ENCODE peak calls at places on chromosomes 6 and 20, in nine cellular contexts. Q, Y, G, W, H, C, L, U and P are unnamed samples.

GRCh38 chr6:118495639-118496296 is 52.3 kb upstream of the PLN start:
- DNase-seq in G (no peak), U (no peak), Y (peak), Q (no peak), H (peak), L (no peak), C (no peak), W (no peak), P (peak)

GRCh38 chr6:28769626-28770402 is 154.0 kb downstream of the TRIM27 start:
- DNase-seq in Y (peak), C (no peak), Q (peak), G (no peak), U (peak), L (no peak), H (peak), W (no peak), P (peak)

GRCh38 chr6:118709859-118710350 is 58.5 kb upstream of the CEP85L start:
- DNase-seq in Q (peak), L (no peak), C (no peak), H (peak), U (peak), G (no peak), Y (peak), W (no peak), P (peak)

GRCh38 chr6:134657751-134658522 is 292.0 kb downstream of the ALDH8A1 start:
- DNase-seq in Y (peak), C (no peak), Q (no peak), W (no peak), U (no peak), L (no peak), H (peak), G (no peak), P (peak)

GRCh38 chr20:22453244-22454080 is 130.9 kb downstream of the FOXA2 start:
- DNase-seq in H (no peak), W (peak), C (no peak), G (no peak), U (peak), Q (peak), Y (no peak), L (no peak), P (peak)

GRCh38 chr6:170101281-170102035 is 189.4 kb downstream of the DLL1 start:
- DNase-seq in L (peak), Q (no peak), Y (no peak), W (peak), U (no peak), G (no peak), C (peak), H (no peak), P (no peak)

GRCh38 chr6:47535316-47536046 is 57.9 kb downstream of the CD2AP start:
- DNase-seq in Q (no peak), C (no peak), Y (no peak), G (no peak), L (no peak), W (no peak), H (no peak), U (no peak), P (no peak)

GRCh38 chr6:92428443-92428842 is 990.9 kb downstream of the EPHA7 start:
- DNase-seq in C (no peak), G (no peak), L (no peak), U (no peak), Y (no peak), H (peak), W (no peak), Q (no peak), P (no peak)

GRCh38 chr6:3610206-3610605 is 141.3 kb downstream of the PXDC1 start:
- DNase-seq in U (peak), G (no peak), Q (no peak), W (no peak), H (peak), C (no peak), L (no peak), Y (peak), P (peak)

GRCh38 chr6:183668-184067 is 108.6 kb upstream of the DUSP22 start:
- DNase-seq in C (no peak), G (no peak), H (no peak), L (no peak), Y (no peak), U (no peak), W (no peak), Q (no peak), P (no peak)

GRCh38 chr6:158894192-158894591 is 75.0 kb upstream of the EZR start:
- DNase-seq in W (no peak), Q (peak), L (no peak), G (no peak), Y (peak), U (peak), C (no peak), H (peak), P (peak)

GRCh38 chr6:42710316-42710715 is 12.1 kb downstream of the PRPH2 start:
- DNase-seq in H (peak), L (peak), Y (peak), U (no peak), C (no peak), G (no peak), W (no peak), Q (peak), P (no peak)

GRCh38 chr20:35387334-35387733 is 24.4 kb downstream of the UQCC1 start:
- DNase-seq in Q (no peak), H (peak), U (no peak), C (no peak), Y (peak), W (no peak), L (no peak), G (no peak), P (peak)

GRCh38 chr6:167700199-167700598 is 126.5 kb upstream of the AFDN start:
- DNase-seq in L (no peak), G (no peak), W (no peak), C (peak), U (peak), H (peak), Q (no peak), Y (no peak), P (peak)

GRCh38 chr6:40474937-40475336 is 112.2 kb downstream of the LRFN2 start:
- DNase-seq in Q (peak), W (no peak), H (no peak), G (no peak), L (no peak), Y (no peak), U (no peak), C (no peak), P (no peak)

GRCh38 chr6:144066745-144067484 is 28.5 kb downstream of the SF3B5 start:
- DNase-seq in U (no peak), C (no peak), G (no peak), L (no peak), Q (no peak), Y (no peak), W (no peak), H (no peak), P (no peak)

GRCh38 chr6:159701413-159701999 is 8.5 kb upstream of the SOD2 start:
- DNase-seq in H (peak), W (no peak), U (no peak), C (no peak), Y (peak), G (no peak), Q (no peak), L (no peak), P (peak)

GRCh38 chr20:1280421-1281102 is 14.5 kb downstream of the SNPH start:
- DNase-seq in C (no peak), G (no peak), L (no peak), Q (no peak), U (no peak), H (peak), Y (peak), W (no peak), P (no peak)

GRCh38 chr6:28922841-28923317 is 906 bp downstream of the TRIM27 start:
- DNase-seq in W (no peak), H (peak), Q (peak), L (peak), C (peak), G (no peak), Y (peak), U (peak), P (no peak)

GRCh38 chr6:147621280-147621679 is 112.8 kb downstream of the SAMD5 start:
- DNase-seq in U (no peak), Q (no peak), G (no peak), L (no peak), H (peak), Y (peak), W (no peak), C (no peak), P (no peak)

GRCh38 chr20:25859649-25860530 is 163.2 kb upstream of the ZNF337 start:
- DNase-seq in C (peak), H (peak), Y (no peak), U (peak), Q (peak), W (peak), L (peak), G (no peak), P (peak)

GRCh38 chr20:21708738-21709534 is 3.5 kb downstream of the PAX1 start:
- DNase-seq in L (no peak), C (no peak), H (no peak), Q (peak), Y (no peak), W (no peak), G (no peak), U (no peak), P (no peak)

GRCh38 chr20:34402461-34402860 is 39.4 kb downstream of the ITCH start:
- DNase-seq in L (no peak), W (no peak), Y (no peak), C (no peak), H (peak), Q (no peak), G (no peak), U (no peak), P (no peak)

GRCh38 chr6:155121699-155122098 is 126.6 kb downstream of the TIAM2 start:
- DNase-seq in L (no peak), U (no peak), C (no peak), Q (peak), W (no peak), Y (no peak), H (peak), G (no peak), P (no peak)

GRCh38 chr20:33027769-33028751 is 3.4 kb upstream of the BPIFB6 start:
- DNase-seq in L (no peak), W (no peak), U (no peak), Q (no peak), G (no peak), H (no peak), C (no peak), Y (no peak), P (no peak)

GRCh38 chr6:46772754-46773153 is 20.4 kb upstream of the MEP1A start:
- DNase-seq in U (no peak), C (no peak), Q (no peak), H (no peak), W (no peak), L (no peak), G (no peak), Y (no peak), P (no peak)

GRCh38 chr6:84197708-84198107 is 29.7 kb downstream of the CEP162 start:
- DNase-seq in L (no peak), U (no peak), G (no peak), H (no peak), Y (no peak), C (no peak), Q (no peak), W (no peak), P (no peak)
- TF ChIP-seq CTCF in L (no peak), U (peak), G (no peak), H (no peak), Y (no peak), C (no peak), Q (peak), W (no peak), P (no peak)

GRCh38 chr6:157670466-157671186 is 152.4 kb upstream of the SNX9 start:
- DNase-seq in U (no peak), G (no peak), C (no peak), W (no peak), Y (no peak), L (no peak), Q (no peak), H (no peak), P (no peak)
- H3K27ac ChIP-seq in U (no peak), G (no peak), C (no peak), W (no peak), Y (no peak), L (no peak), Q (no peak), H (no peak), P (peak)

GRCh38 chr6:110949679-110950285 is 8.7 kb upstream of the GTF3C6 start:
- DNase-seq in L (no peak), U (peak), H (peak), G (no peak), Q (peak), W (no peak), Y (peak), C (no peak), P (no peak)
- TF ChIP-seq CTCF in L (peak), U (peak), H (peak), G (no peak), Q (peak), W (peak), Y (peak), C (peak), P (peak)

GRCh38 chr6:77466055-77467028 is 3.1 kb upstream of the HTR1B start:
- DNase-seq in H (peak), L (peak), Q (peak), Y (peak), C (peak), G (no peak), W (peak), U (peak), P (peak)
- H3K27ac ChIP-seq in H (no peak), L (no peak), Q (no peak), Y (peak), C (no peak), G (no peak), W (no peak), U (no peak), P (no peak)

DNA sequence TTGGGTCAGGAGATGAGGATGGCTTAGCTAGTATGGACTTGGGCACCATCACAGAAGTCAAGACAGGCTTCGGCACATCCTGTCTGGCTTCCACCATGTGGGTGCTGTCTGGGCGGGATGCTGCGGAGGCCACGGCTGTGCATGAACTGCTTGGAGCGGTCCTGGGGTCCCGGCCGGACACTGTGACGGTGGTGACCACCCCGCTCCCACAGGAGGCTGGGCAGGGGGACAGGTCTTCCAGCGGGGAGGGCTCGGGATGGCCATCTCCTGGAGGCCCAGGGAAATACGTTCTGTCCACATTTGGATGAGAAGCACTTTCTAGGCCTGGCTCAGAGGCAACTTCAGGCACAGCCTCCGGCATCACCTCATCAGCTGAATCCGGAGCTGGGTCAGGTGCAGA is 32.1 kb upstream of the TCFL5 start:
- DNase-seq in Y (no peak), W (no peak), H (no peak), Q (no peak), C (no peak), G (no peak), U (no peak), L (no peak), P (no peak)
- TF ChIP-seq CTCF in Y (peak), W (no peak), H (peak), Q (peak), C (no peak), G (peak), U (no peak), L (no peak), P (no peak)

GRCh38 chr6:17907467-17908229 is 79.8 kb downstream of the KIF13A start:
- DNase-seq in G (no peak), W (peak), Y (peak), C (peak), U (peak), H (peak), L (peak), Q (no peak), P (peak)
- H3K27ac ChIP-seq in G (no peak), W (peak), Y (peak), C (peak), U (peak), H (peak), L (no peak), Q (no peak), P (peak)

GRCh38 chr6:106556368-106556960 is 72.8 kb downstream of the RTN4IP1 start:
- DNase-seq in Q (no peak), G (no peak), C (no peak), L (no peak), W (no peak), Y (peak), U (peak), H (peak), P (no peak)
- TF ChIP-seq CTCF in Q (peak), G (no peak), C (peak), L (peak), W (no peak), Y (peak), U (peak), H (peak), P (peak)

GRCh38 chr6:11734861-11735652 is 43.5 kb downstream of the ADTRP start:
- DNase-seq in L (no peak), G (no peak), Q (no peak), C (no peak), U (no peak), W (no peak), H (no peak), Y (no peak), P (no peak)
- H3K27ac ChIP-seq in L (no peak), G (no peak), Q (no peak), C (no peak), U (no peak), W (peak), H (no peak), Y (no peak), P (no peak)

DNA sequence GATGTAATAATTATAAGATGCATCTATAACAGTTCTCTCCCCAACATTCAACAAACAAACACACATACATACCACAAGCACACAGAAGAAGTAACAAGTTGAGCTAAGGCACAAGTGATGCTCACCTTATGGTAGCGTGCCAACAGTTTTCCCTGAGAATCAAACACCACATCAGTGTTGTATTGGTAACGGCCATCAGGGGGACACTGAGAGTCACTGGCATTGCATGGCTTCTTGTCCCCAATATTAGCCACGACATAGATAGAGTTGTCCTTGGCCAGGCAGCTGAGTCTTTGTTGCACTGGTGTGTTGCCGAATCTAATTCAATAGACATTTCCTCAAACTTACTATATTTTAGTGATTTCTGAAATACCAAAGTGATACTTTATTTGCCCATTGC is 14.8 kb upstream of the VNN1 start:
- DNase-seq in C (no peak), W (no peak), Y (no peak), G (no peak), L (no peak), Q (peak), U (no peak), H (no peak), P (no peak)
- TF ChIP-seq CTCF in C (no peak), W (no peak), Y (no peak), G (peak), L (no peak), Q (peak), U (peak), H (no peak), P (no peak)